ENCODE peak calls at places on chromosome 20, in eight cellular contexts. U, R, D, N, B, P, F and A are unnamed samples.

GRCh38 chr20:62147125-62147524 is 3.6 kb downstream of the SS18L1 start:
- DNase-seq in U (no peak), R (no peak), D (no peak), N (no peak), B (no peak), P (no peak), F (no peak), A (no peak)

GRCh38 chr20:1830240-1830639 is 65.0 kb upstream of the SIRPA start:
- DNase-seq in U (peak), R (no peak), D (peak), N (no peak), B (no peak), P (no peak), F (no peak), A (peak)

GRCh38 chr20:3735768-3736167 is 3.3 kb downstream of the HSPA12B start:
- DNase-seq in U (no peak), R (no peak), D (no peak), N (no peak), B (no peak), P (no peak), F (no peak), A (no peak)

GRCh38 chr20:46995561-46996142 is 101.0 kb downstream of the EYA2 start:
- DNase-seq in U (no peak), R (no peak), D (no peak), N (peak), B (no peak), P (no peak), F (no peak), A (no peak)

GRCh38 chr20:5480824-5481600 is 164.3 kb upstream of the PROKR2 start:
- DNase-seq in U (peak), R (no peak), D (no peak), N (no peak), B (no peak), P (peak), F (no peak), A (no peak)

GRCh38 chr20:47334022-47334551 is 22.4 kb downstream of the ZMYND8 start:
- DNase-seq in U (peak), R (no peak), D (peak), N (no peak), B (no peak), P (peak), F (no peak), A (no peak)

GRCh38 chr20:44646641-44647274 is 4.7 kb downstream of the ADA start:
- DNase-seq in U (peak), R (peak), D (peak), N (peak), B (no peak), P (peak), F (no peak), A (no peak)

GRCh38 chr20:63441777-63442493 is 30.5 kb downstream of the KCNQ2 start:
- DNase-seq in U (peak), R (no peak), D (peak), N (no peak), B (peak), P (peak), F (no peak), A (no peak)

GRCh38 chr20:38550274-38550673 is 30.7 kb upstream of the ADIG start:
- DNase-seq in U (peak), R (no peak), D (no peak), N (peak), B (peak), P (no peak), F (no peak), A (no peak)

GRCh38 chr20:62136283-62137091 is 6.7 kb downstream of the PSMA7 start:
- DNase-seq in U (peak), R (no peak), D (peak), N (peak), B (peak), P (peak), F (peak), A (peak)

GRCh38 chr20:38889792-38890496 is 36.3 kb upstream of the FAM83D start:
- DNase-seq in U (no peak), R (no peak), D (no peak), N (no peak), B (no peak), P (no peak), F (no peak), A (no peak)

GRCh38 chr20:46784450-46785127 is 75.1 kb downstream of the SLC2A10 start:
- DNase-seq in U (peak), R (no peak), D (peak), N (no peak), B (no peak), P (no peak), F (no peak), A (no peak)

GRCh38 chr20:37348643-37349516 is 2.9 kb downstream of the SRC start:
- DNase-seq in U (no peak), R (no peak), D (no peak), N (no peak), B (no peak), P (no peak), F (no peak), A (no peak)
- H3K27ac ChIP-seq in U (no peak), R (no peak), D (no peak), N (no peak), B (no peak), P (peak), F (no peak), A (peak)

GRCh38 chr20:35502352-35502751 is 27.1 kb downstream of the C20orf173 start:
- DNase-seq in U (no peak), R (no peak), D (no peak), N (peak), B (no peak), P (peak), F (no peak), A (no peak)
- H3K27ac ChIP-seq in U (no peak), R (no peak), D (no peak), N (peak), B (no peak), P (no peak), F (no peak), A (no peak)

DNA sequence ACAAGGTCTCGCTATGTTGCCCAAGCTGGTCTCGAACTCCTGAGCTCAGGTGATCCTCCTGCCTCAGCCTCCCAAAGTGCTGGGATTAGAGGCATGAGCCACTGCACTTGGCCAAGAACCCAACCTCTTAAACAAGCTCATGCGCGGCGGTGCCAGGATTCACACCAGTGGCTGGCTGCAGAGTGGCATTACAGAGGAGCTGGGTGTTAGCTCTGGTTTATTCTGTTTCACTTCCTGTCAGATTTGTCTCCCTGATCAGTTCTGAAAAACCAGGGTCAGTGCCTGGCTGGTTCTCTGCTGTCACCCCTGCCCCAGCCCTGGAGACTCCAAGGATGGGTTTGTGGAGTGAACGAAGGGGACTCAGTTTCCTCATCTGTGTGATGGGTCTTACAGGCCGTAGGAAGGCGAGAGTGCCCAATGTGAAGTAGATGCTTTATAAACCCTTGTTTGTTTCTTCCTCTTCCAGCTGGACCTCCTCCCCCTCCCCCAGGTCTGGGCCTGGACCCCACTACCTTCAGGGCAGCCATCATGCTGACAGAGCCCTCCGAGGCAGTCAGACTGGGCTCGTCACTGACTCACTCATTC is 63.4 kb downstream of the UBE2V1 start:
- DNase-seq in U (no peak), R (no peak), D (no peak), N (peak), B (no peak), P (no peak), F (no peak), A (no peak)
- H3K27ac ChIP-seq in U (no peak), R (no peak), D (no peak), N (no peak), B (no peak), P (no peak), F (no peak), A (no peak)

DNA sequence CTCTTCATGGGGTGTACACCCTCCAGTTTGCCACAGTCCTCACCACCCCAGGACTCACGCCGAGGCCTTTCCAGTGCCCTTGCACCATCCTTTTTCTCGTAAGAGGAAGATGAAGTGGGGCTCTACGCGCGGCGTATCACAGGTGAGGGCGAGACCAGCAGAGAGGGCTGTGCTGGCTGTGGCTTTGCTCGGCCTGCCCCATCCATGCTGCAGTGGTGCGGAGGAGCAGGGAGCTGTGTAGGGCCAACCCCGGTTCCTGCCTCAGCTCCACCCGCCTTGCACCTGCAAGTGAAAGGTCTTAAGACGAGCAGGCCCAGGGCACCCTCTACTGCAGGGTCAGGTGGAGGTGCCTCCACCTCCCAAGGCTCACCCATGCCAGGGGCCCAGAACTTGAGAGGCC is 24.1 kb downstream of the RBCK1 start:
- DNase-seq in U (no peak), R (no peak), D (no peak), N (no peak), B (no peak), P (no peak), F (no peak), A (no peak)
- H3K27ac ChIP-seq in U (no peak), R (no peak), D (no peak), N (no peak), B (no peak), P (no peak), F (no peak), A (no peak)

DNA sequence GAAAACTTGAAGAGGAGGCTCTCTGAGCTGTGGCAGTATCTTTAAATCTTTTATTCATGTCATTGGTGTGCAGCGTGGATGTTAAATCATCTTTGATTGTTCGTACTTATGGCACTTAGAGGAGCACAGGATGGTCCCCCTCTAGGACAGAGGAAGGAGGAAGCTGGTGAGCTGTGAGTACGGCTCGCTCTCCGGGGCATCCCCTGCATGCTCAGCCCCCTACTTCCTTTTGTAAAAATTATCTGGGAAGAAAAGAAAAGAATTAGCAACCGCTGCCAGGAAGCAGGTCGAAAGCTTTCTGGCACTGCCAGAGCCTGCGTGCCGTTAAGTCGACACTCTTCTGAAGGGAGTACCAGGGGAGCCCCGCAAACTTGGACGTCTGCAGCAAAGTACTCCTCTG is 158.5 kb downstream of the SYNDIG1 start:
- DNase-seq in U (no peak), R (no peak), D (no peak), N (no peak), B (no peak), P (no peak), F (no peak), A (no peak)
- H3K27ac ChIP-seq in U (no peak), R (no peak), D (no peak), N (no peak), B (no peak), P (no peak), F (no peak), A (no peak)